ENCODE peak calls at places on chromosomes 3 and 15, in four cellular contexts. G is Peyer's patch, B is lower lobe of right lung, Y is uterus. L is an unnamed sample.

GRCh38 chr3:194034556-194035336 is 101.2 kb upstream of the HES1 start:
- DNase-seq in G (peak; percentile 91), B (no peak), Y (no peak), L (no peak)

GRCh38 chr3:67109651-67110204 is 111.6 kb downstream of the KBTBD8 start:
- DNase-seq in G (no peak), B (no peak), Y (no peak), L (no peak)

GRCh38 chr15:40293006-40293405 is 10.1 kb upstream of the ANKRD63 start:
- DNase-seq in G (no peak), B (no peak), Y (no peak), L (no peak)

GRCh38 chr3:190533511-190534282 is 19.8 kb downstream of the IL1RAP start:
- DNase-seq in G (peak; percentile 51), B (peak; percentile 80), Y (peak; percentile 59), L (peak; percentile 90)

GRCh38 chr15:88299502-88299901 is 43.0 kb upstream of the NTRK3 start:
- DNase-seq in G (no peak), B (no peak), Y (no peak), L (no peak)

GRCh38 chr15:41892621-41893421 is 1.0 kb downstream of the SPTBN5 start:
- DNase-seq in G (peak; percentile 73), B (peak; percentile 85), Y (no peak), L (peak; percentile 76)

GRCh38 chr3:186640929-186641328 is 730 bp downstream of the FETUB start:
- DNase-seq in G (no peak), B (no peak), Y (no peak), L (no peak)

GRCh38 chr3:183698760-183699159 is 1.2 kb downstream of the YEATS2 start:
- DNase-seq in G (peak; percentile 51), B (no peak), Y (no peak), L (no peak)

GRCh38 chr3:71728632-71729342 is 3.6 kb upstream of the EIF4E3 start:
- DNase-seq in G (no peak), B (no peak), Y (no peak), L (no peak)

GRCh38 chr15:52527898-52528464 is 699 bp downstream of the MYO5A start:
- DNase-seq in G (peak; percentile 60), B (no peak), Y (peak; percentile 25), L (no peak)

GRCh38 chr3:39809995-39810595 is 686 bp downstream of the MYRIP start:
- DNase-seq in G (no peak), B (no peak), Y (no peak), L (no peak)

GRCh38 chr3:17342126-17342525 is 400.3 kb downstream of the TBC1D5 start:
- DNase-seq in G (no peak), B (no peak), Y (no peak), L (no peak)

GRCh38 chr15:28935316-28935715 is 49.5 kb downstream of the APBA2 start:
- DNase-seq in G (no peak), B (no peak), Y (no peak), L (peak; percentile 45)

GRCh38 chr3:185943363-185944106 is 5.7 kb upstream of the TRA2B start:
- DNase-seq in G (peak; percentile 96), B (peak; percentile 89), Y (peak; percentile 85), L (peak; percentile 81)

GRCh38 chr3:66055319-66055718 is 16.6 kb upstream of the MAGI1 start:
- DNase-seq in G (no peak), B (no peak), Y (no peak), L (no peak)

GRCh38 chr15:56919708-56920637 is 1.5 kb downstream of the TCF12 start:
- DNase-seq in G (peak; percentile 60), B (peak; percentile 47), Y (peak; percentile 31), L (no peak)

GRCh38 chr3:151372063-151372820 is 12.3 kb downstream of the P2RY12 start:
- DNase-seq in G (no peak), B (no peak), Y (no peak), L (no peak)

GRCh38 chr3:58119221-58119620 is 91.6 kb downstream of the DNASE1L3 start:
- DNase-seq in G (no peak), B (no peak), Y (no peak), L (no peak)

GRCh38 chr3:48507256-48508061 is 3.5 kb upstream of the SHISA5 start:
- DNase-seq in G (peak; percentile 88), B (peak; percentile 65), Y (peak; percentile 37), L (peak; percentile 90)

GRCh38 chr3:188204516-188204915 is 50.6 kb downstream of the LPP start:
- DNase-seq in G (no peak), B (no peak), Y (no peak), L (no peak)

GRCh38 chr3:158570999-158571702 is at the start of gene MLF1:
- DNase-seq in G (peak; percentile 95), B (peak; percentile 97), Y (peak; percentile 97), L (peak; percentile 93)

GRCh38 chr3:106745344-106746168 is 631.7 kb upstream of the CCDC54 start:
- DNase-seq in G (no peak), B (no peak), Y (no peak), L (no peak)

GRCh38 chr3:14861451-14862302 is 42.9 kb downstream of the FGD5 start:
- DNase-seq in G (no peak), B (no peak), Y (no peak), L (no peak)

GRCh38 chr15:72342385-72342784 is 22.4 kb upstream of the CELF6 start:
- DNase-seq in G (peak; percentile 59), B (no peak), Y (no peak), L (no peak)

GRCh38 chr3:16301490-16301889 is 36.5 kb downstream of the OXNAD1 start:
- DNase-seq in G (no peak), B (no peak), Y (no peak), L (no peak)

GRCh38 chr3:79906106-79906505 is 138.3 kb upstream of the ROBO1 start:
- DNase-seq in G (no peak), B (no peak), Y (no peak), L (no peak)

GRCh38 chr15:93829115-93829849 is 402.1 kb upstream of the MCTP2 start:
- DNase-seq in G (no peak), B (no peak), Y (peak; percentile 46), L (peak; percentile 84)

GRCh38 chr3:189824629-189825312 is 193.6 kb downstream of the TP63 start:
- DNase-seq in G (no peak), B (no peak), Y (peak; percentile 17), L (peak; percentile 65)

GRCh38 chr3:67200618-67201017 is 202.5 kb downstream of the KBTBD8 start:
- DNase-seq in G (no peak), B (no peak), Y (no peak), L (no peak)

GRCh38 chr15:23594252-23594770 is 28.8 kb downstream of the MKRN3 start:
- DNase-seq in G (no peak), B (no peak), Y (no peak), L (no peak)

GRCh38 chr15:84638103-84638502 is 16.0 kb downstream of the WDR73 start:
- DNase-seq in G (no peak), B (no peak), Y (no peak), L (no peak)

GRCh38 chr15:98823012-98823458 is 174.7 kb downstream of the IGF1R start:
- DNase-seq in G (no peak), B (no peak), Y (peak; percentile 48), L (no peak)

GRCh38 chr15:98826658-98827057 is 178.3 kb downstream of the IGF1R start:
- DNase-seq in G (no peak), B (no peak), Y (no peak), L (no peak)

GRCh38 chr15:98830034-98830634 is 177.5 kb downstream of the PGPEP1L start:
- DNase-seq in G (no peak), B (no peak), Y (no peak), L (no peak)

DNA sequence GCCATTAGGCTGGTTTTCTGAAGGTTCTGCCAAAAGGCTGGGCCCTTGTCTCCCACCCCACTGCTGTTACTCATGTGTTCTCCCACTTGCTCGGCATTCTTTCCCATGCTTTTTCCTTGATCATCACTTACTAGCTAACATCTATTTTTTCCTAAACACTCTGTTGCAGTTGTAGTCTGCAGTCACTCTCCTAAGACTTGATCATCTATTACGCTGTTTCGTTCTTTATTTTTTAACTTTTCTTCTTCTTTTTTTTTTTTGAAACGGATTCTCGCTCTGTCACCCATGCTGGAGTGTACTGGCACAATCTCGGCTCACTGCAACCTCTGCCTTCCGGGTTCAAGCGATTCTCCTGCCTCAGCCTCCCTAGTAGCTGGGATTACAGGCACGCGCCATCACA is 176.3 kb downstream of the IGF1R start:
- DNase-seq in G (no peak), B (no peak), Y (no peak), L (no peak)
- H3K4me1 ChIP-seq in G (peaks cover 15% of the 10 kb centered on the region), B (peaks cover 5% of the 10 kb centered on the region), Y (no peaks in the 10 kb centered on the region), L (peaks cover 15% of the 10 kb centered on the region)

GRCh38 chr3:46354984-46355383 is 1.1 kb downstream of the CCR2 start:
- DNase-seq in G (no peak), B (no peak), Y (no peak), L (no peak)

GRCh38 chr3:46353090-46353489 is 821 bp upstream of the CCR2 start:
- DNase-seq in G (no peak), B (no peak), Y (no peak), L (no peak)

GRCh38 chr3:46356909-46357308 is 3.0 kb downstream of the CCR2 start:
- DNase-seq in G (no peak), B (no peak), Y (no peak), L (no peak)

GRCh38 chr3:46353639-46354410 is at the start of gene CCR2:
- DNase-seq in G (no peak), B (no peak), Y (no peak), L (no peak)

DNA sequence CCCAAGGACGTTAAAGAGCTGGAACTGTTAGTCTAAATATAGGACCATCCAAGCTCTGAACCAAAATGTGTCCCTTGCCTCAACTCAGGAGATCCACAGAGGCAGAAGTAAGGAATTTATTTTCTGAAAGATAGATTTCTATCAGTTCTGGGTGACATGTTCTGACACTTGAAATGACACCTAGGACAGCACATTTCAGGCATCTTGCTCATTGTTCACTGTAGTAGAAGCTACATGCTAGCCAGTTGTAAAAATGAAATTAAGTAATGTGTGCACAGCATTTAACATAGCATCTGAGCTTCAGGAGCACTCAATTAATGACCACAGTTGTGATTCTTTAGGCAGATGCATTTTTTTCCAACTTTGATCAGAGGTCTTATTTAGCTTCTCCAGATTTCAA is 567 bp downstream of the CCR2 start:
- DNase-seq in G (no peak), B (no peak), Y (no peak), L (no peak)
- H3K4me3 ChIP-seq in G (peak overlapping the region; percentile 10), B (peak overlapping the region; percentile 38), Y (no peak overlapping the region), L (no peak overlapping the region)

GRCh38 chr3:50156991-50157493 is 1.9 kb downstream of the SEMA3F start:
- DNase-seq in G (no peak), B (no peak), Y (no peak), L (no peak)
- H3K4me1 ChIP-seq in G (peaks cover 56% of the 10 kb centered on the region), B (peaks cover 58% of the 10 kb centered on the region), Y (peaks cover 31% of the 10 kb centered on the region), L (peaks cover 52% of the 10 kb centered on the region)

DNA sequence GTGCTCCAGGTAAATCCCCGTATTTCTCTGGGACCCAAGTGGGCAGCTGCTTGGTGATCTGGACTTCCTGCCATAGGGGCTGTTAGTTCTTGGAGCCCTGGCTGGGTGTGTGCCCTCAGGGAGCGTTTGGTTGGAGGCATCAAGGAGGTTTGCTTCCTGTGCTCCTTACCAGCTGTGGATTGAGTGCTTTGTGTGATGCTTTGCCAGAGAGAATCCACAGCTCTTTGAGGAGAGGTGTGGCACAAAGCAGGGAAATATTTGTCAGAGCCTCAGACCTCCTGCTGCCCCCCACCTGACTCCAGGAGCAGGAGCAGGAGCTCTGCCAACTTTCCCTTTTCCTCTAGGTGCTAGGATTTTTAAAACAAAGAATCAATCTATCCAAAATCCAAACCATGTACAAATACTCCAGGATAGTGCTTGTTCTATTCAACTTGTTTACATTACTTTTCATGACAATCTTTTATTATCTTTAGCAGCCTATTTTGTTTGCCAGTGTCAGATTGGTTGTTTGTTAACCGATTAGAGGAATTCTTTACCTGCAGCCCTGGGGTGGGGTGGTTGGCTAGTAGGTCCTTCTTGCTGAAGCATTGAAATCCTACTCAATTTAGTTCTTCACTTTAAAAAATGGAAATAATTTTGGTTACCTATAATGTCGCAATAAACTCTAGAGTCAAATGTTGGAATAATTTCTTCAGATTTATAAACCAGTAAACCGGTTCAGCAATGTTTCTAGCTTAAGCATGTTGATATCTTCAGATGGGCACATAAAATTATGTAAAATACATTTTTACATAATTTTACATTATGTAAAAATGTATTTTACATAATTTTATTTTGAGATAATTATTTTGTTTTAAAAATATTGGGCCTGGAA is 2.5 kb downstream of the CTDSPL start:
- DNase-seq in G (no peak), B (no peak), Y (no peak), L (no peak)
- H3K4me3 ChIP-seq in G (peak overlapping the region; percentile 77), B (peak overlapping the region; percentile 78), Y (no peak overlapping the region), L (no peak overlapping the region)